ENCODE peak calls at places on chromosomes 11 and 22, in seven cellular contexts. V is A549; Z is activated CD4-positive, alpha-beta T cell treated with anti-CD3 and anti-CD28 coated beads for 24 hours; Q is substantia nigra; D is AG04450; F is bronchial epithelial cell; P is GM18507. B is an unnamed sample.

GRCh38 chr11:65968600-65969482 is 7.3 kb downstream of the SART1 start:
- DNase-seq in V (no peak), Z (no peak), Q (no peak), D (no peak), F (no peak), P (no peak), B (no peak)

GRCh38 chr22:20738394-20739089 is 35.4 kb upstream of the SERPIND1 start:
- DNase-seq in V (no peak), Z (no peak), Q (no peak), D (no peak), F (no peak), P (no peak), B (no peak)

GRCh38 chr22:43182118-43182517 is 4.8 kb downstream of the TTLL12 start:
- DNase-seq in V (no peak), Z (no peak), Q (no peak), D (no peak), F (no peak), P (no peak), B (no peak)

GRCh38 chr11:86735462-86736302 is 63.3 kb upstream of the ME3 start:
- DNase-seq in V (peak), Z (no peak), Q (no peak), D (no peak), F (peak), P (no peak), B (peak)

GRCh38 chr11:96272542-96273306 is 70.3 kb downstream of the MAML2 start:
- DNase-seq in V (no peak), Z (no peak), Q (no peak), D (no peak), F (peak), P (no peak), B (no peak)

GRCh38 chr22:38415561-38416321 is 39.3 kb downstream of the KCNJ4 start:
- DNase-seq in V (no peak), Z (no peak), Q (no peak), D (no peak), F (no peak), P (no peak), B (no peak)

GRCh38 chr11:112630496-112630895 is 330.7 kb upstream of the NCAM1 start:
- DNase-seq in V (no peak), Z (no peak), Q (no peak), D (no peak), F (no peak), P (no peak), B (no peak)

GRCh38 chr11:68127791-68128681 is 6.8 kb upstream of the CHKA start:
- DNase-seq in V (no peak), Z (no peak), Q (no peak), D (peak), F (no peak), P (no peak), B (no peak)

GRCh38 chr22:43256569-43257360 is 69.8 kb upstream of the TTLL12 start:
- DNase-seq in V (no peak), Z (no peak), Q (no peak), D (no peak), F (no peak), P (no peak), B (no peak)

GRCh38 chr11:6646631-6647281 is 8.9 kb downstream of the DCHS1 start:
- DNase-seq in V (no peak), Z (no peak), Q (no peak), D (no peak), F (no peak), P (peak), B (no peak)

GRCh38 chr11:14347494-14347893 is 11.5 kb downstream of the RRAS2 start:
- DNase-seq in V (no peak), Z (no peak), Q (no peak), D (no peak), F (no peak), P (no peak), B (no peak)

GRCh38 chr11:75447415-75447814 is 14.4 kb upstream of the KLHL35 start:
- DNase-seq in V (no peak), Z (no peak), Q (no peak), D (no peak), F (no peak), P (no peak), B (no peak)

GRCh38 chr11:105582497-105582896 is 27.4 kb upstream of the GRIA4 start:
- DNase-seq in V (no peak), Z (no peak), Q (no peak), D (no peak), F (peak), P (no peak), B (no peak)

GRCh38 chr11:13445588-13445987 is 17.4 kb downstream of the BTBD10 start:
- DNase-seq in V (no peak), Z (no peak), Q (no peak), D (no peak), F (no peak), P (no peak), B (no peak)

GRCh38 chr11:134139873-134140331 is 71.0 kb downstream of the JAM3 start:
- DNase-seq in V (peak), Z (peak), Q (peak), D (peak), F (peak), P (peak), B (peak)

GRCh38 chr11:18457435-18457834 is 1.8 kb downstream of the LDHAL6A start:
- DNase-seq in V (peak), Z (no peak), Q (no peak), D (no peak), F (peak), P (no peak), B (no peak)

GRCh38 chr11:68460741-68461283 is at the start of gene PPP6R3:
- DNase-seq in V (peak), Z (no peak), Q (no peak), D (no peak), F (no peak), P (no peak), B (no peak)

B was measured in amniotic stem cell.